ENCODE peak calls at places on chromosomes 12 and 14, in four cellular contexts. S is GM12878, I is HepG2, H is H1. N is an unnamed sample.

GRCh38 chr14:62162998-62163589 is 400.9 kb downstream of the SNAPC1 start:
- DNase-seq in H (peak; percentile 19), I (peak; percentile 18), S (no peak), N (peak; percentile 15)

GRCh38 chr12:113241191-113242017 is 20.1 kb downstream of the TPCN1 start:
- DNase-seq in H (no peak), S (no peak), I (peak; percentile 25), N (no peak)

GRCh38 chr12:70722584-70723343 is 85.5 kb upstream of the PTPRB start:
- DNase-seq in H (no peak), S (no peak), I (no peak), N (no peak)

GRCh38 chr12:46722737-46723136 is 103.1 kb downstream of the SLC38A4 start:
- DNase-seq in I (no peak), H (no peak), S (no peak), N (no peak)

GRCh38 chr12:113157218-113157859 is 7.8 kb downstream of the CFAP73 start:
- DNase-seq in I (no peak), S (no peak), H (no peak), N (no peak)

GRCh38 chr12:100146252-100146651 is 3.6 kb upstream of the BLTP3B start:
- DNase-seq in S (no peak), I (no peak), H (no peak), N (no peak)

GRCh38 chr12:117606945-117607344 is 245.5 kb upstream of the NOS1 start:
- DNase-seq in H (no peak), S (no peak), I (no peak), N (no peak)

GRCh38 chr12:6582196-6582595 is 14.1 kb upstream of the NOP2 start:
- DNase-seq in I (no peak), S (no peak), H (no peak), N (peak; percentile 50)

GRCh38 chr14:69079188-69079742 is 73.7 kb downstream of the DCAF5 start:
- DNase-seq in H (no peak), I (no peak), S (no peak), N (no peak)

GRCh38 chr14:24269910-24270536 is 1.4 kb downstream of the RABGGTA start:
- DNase-seq in S (no peak), I (no peak), H (no peak), N (no peak)

GRCh38 chr14:22915886-22916521 is 2.9 kb downstream of the RBM23 start:
- DNase-seq in H (no peak), I (peak; percentile 74), S (no peak), N (no peak)

DNA sequence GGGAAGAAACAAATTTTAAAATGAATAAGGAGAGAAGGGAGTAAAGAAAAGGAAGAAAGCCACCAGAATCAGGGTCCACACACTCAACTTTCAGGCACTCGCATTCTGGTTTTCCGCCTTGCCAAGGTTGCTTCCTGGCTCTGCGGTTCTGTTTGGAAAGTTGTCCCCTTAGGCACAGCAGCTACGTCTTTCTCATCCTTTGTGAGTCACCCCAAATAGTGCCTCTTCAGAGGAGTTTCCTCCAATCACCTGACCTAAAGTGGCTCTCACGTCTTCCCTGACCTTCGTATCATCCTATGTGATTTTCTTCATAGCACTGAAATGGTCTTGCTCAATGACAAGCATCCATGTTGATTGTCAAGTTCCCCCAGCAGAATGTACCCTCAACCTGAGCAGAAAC is 99.5 kb upstream of the TMCC3 start:
- DNase-seq in I (no peak), S (no peak), H (no peak), N (no peak)
- H3K27me3 ChIP-seq in I (peaks cover 3% of the 10 kb centered on the region), S (no peaks in the 10 kb centered on the region), H (no peaks in the 10 kb centered on the region), N (no peaks in the 10 kb centered on the region)

GRCh38 chr14:60768602-60769001 is 34.0 kb downstream of the MNAT1 start:
- DNase-seq in I (no peak), H (no peak), S (no peak), N (no peak)
- TF ChIP-seq SUZ12 in I (no peak), H (no peak), S (no peak), N (no peak)

DNA sequence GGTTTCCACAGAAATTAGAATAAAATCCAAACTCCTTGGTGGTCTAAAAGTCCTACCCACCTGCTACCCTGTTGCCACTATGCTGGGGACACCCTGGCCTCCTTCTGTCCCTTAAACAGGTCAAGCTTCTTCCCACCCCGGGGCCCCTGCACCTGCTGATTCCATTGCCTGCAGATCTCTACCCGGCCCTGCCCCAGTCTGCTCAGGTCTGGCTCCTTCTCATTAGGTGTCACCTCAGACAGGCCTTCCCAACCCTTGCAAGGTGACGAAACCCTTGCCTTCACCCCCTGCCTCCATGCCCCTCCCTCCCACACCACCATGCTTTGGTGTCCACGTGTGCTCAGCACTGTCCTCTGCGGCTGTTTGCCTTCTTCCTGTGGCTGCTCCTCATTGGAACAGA is 170.6 kb downstream of the PIWIL1 start:
- DNase-seq in H (no peak), S (no peak), I (no peak), N (no peak)
- H3K27me3 ChIP-seq in H (no peaks in the 10 kb centered on the region), S (no peaks in the 10 kb centered on the region), I (peaks cover 17% of the 10 kb centered on the region), N (no peaks in the 10 kb centered on the region)

GRCh38 chr12:110426300-110426910 is 22.9 kb upstream of the ANAPC7 start:
- DNase-seq in I (no peak), S (no peak), H (no peak), N (no peak)

GRCh38 chr12:110424237-110424636 is 20.7 kb upstream of the ANAPC7 start:
- DNase-seq in S (no peak), I (no peak), H (peak; percentile 21), N (no peak)

GRCh38 chr12:110421159-110421661 is 17.7 kb upstream of the ANAPC7 start:
- DNase-seq in I (no peak), H (no peak), S (no peak), N (no peak)

GRCh38 chr12:110421701-110422100 is 18.2 kb upstream of the ANAPC7 start:
- DNase-seq in S (no peak), I (no peak), H (no peak), N (no peak)
- TF ChIP-seq SUZ12 in S (no peak), I (no peak), H (no peak), N (no peak)

DNA sequence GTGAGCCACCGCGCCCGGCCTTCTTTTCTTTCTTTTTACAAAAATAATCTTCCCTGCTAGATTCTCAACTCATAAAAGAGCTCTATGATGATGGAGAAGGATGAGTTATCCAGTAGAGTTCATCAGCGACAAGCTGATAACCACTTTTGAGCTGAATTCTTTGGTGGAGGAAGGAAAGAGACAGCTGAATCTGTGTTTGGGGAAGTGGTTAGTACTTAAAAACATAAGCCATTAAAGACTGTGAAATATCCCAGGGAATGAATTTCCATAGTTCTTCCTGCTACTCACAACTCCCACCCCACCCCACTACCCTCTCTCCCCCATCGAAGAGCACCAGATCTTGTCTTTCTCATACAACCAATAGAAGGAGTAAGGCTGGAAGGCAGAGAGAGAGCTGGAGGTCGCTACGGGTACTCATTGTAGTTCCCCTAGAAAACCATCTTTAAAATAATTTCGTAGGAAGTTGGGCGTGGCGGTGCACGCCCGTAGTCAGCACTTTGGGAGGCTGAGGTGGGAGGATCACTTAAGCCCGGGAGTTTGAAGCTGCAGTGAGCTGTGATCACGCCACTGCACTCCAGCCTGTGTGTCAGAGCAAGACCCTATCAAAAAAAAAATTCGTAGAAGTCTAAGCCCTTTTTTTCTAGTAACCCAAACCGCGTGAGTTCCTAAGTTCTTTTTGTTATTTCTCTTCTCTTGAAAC is 640 bp upstream of the ESPL1 start:
- DNase-seq in I (no peak), H (no peak), S (no peak), N (no peak)
- H3K27me3 ChIP-seq in I (no peaks in the 10 kb centered on the region), H (no peaks in the 10 kb centered on the region), S (no peaks in the 10 kb centered on the region), N (peaks cover 4% of the 10 kb centered on the region)

GRCh38 chr14:105028251-105028927 is 7.5 kb upstream of the CDCA4 start:
- DNase-seq in I (no peak), H (no peak), S (no peak), N (no peak)
- TF ChIP-seq SUZ12 in I (no peak), H (no peak), S (no peak), N (no peak)

GRCh38 chr12:3598896-3599295 is 107.9 kb downstream of the PRMT8 start:
- DNase-seq in I (no peak), S (no peak), H (no peak), N (no peak)
- H3K27me3 ChIP-seq in I (peaks cover 44% of the 10 kb centered on the region), S (peaks cover 2% of the 10 kb centered on the region), H (no peaks in the 10 kb centered on the region), N (no peaks in the 10 kb centered on the region)

GRCh38 chr12:95648990-95649791 is 97.9 kb upstream of the USP44 start:
- DNase-seq in S (no peak), H (no peak), I (no peak), N (no peak)
- TF ChIP-seq SUZ12 in S (no peak), H (no peak), I (no peak), N (no peak)